ENCODE peak calls at places on chromosomes 6 and 20, in six cellular contexts. E is upper lobe of left lung, G is A549, F is prostate gland, O is thyroid gland, X is body of pancreas. C is an unnamed sample.

GRCh38 chr20:51184289-51184688 is 161.4 kb upstream of the KCNG1 start:
- DNase-seq in E (no peak), G (no peak), F (no peak), O (no peak), X (no peak), C (peak)

GRCh38 chr6:53294611-53295010 is 54.1 kb downstream of the ELOVL5 start:
- DNase-seq in E (no peak), G (no peak), F (no peak), O (no peak), X (no peak), C (no peak)

GRCh38 chr6:31087494-31088089 is 24.8 kb downstream of the C6orf15 start:
- DNase-seq in E (peak), G (peak), F (peak), O (peak), X (peak), C (peak)

GRCh38 chr6:24910331-24910849 is 25.4 kb downstream of the RIPOR2 start:
- DNase-seq in E (no peak), G (no peak), F (peak), O (peak), X (no peak), C (no peak)

GRCh38 chr6:163986313-163986712 is 571.8 kb downstream of the QKI start:
- DNase-seq in E (no peak), G (no peak), F (no peak), O (no peak), X (peak), C (no peak)

GRCh38 chr20:45968801-45969711 is 2.9 kb downstream of the ZNF335 start:
- DNase-seq in E (peak), G (no peak), F (no peak), O (no peak), X (no peak), C (peak)

GRCh38 chr20:23164176-23164601 is 78.1 kb upstream of the CD93 start:
- DNase-seq in E (no peak), G (no peak), F (no peak), O (no peak), X (no peak), C (no peak)

GRCh38 chr20:33787253-33787891 is 23.8 kb upstream of the CHMP4B start:
- DNase-seq in E (no peak), G (no peak), F (no peak), O (no peak), X (no peak), C (no peak)

GRCh38 chr6:147538821-147539220 is 30.3 kb downstream of the SAMD5 start:
- DNase-seq in E (no peak), G (no peak), F (no peak), O (no peak), X (no peak), C (no peak)

GRCh38 chr6:150934380-150934779 is 68.9 kb downstream of the MTHFD1L start:
- DNase-seq in E (no peak), G (peak), F (no peak), O (no peak), X (no peak), C (no peak)

GRCh38 chr6:36757206-36757605 is 59.6 kb downstream of the RAB44 start:
- DNase-seq in E (no peak), G (no peak), F (no peak), O (no peak), X (no peak), C (no peak)

GRCh38 chr6:140344149-140344913 is 969.9 kb upstream of the CITED2 start:
- DNase-seq in E (no peak), G (peak), F (no peak), O (no peak), X (no peak), C (no peak)

GRCh38 chr6:150345786-150346185 is 23.0 kb upstream of the IYD start:
- DNase-seq in E (no peak), G (no peak), F (no peak), O (no peak), X (no peak), C (no peak)

GRCh38 chr20:48632825-48633619 is 194.8 kb downstream of the PREX1 start:
- DNase-seq in E (no peak), G (no peak), F (no peak), O (no peak), X (no peak), C (no peak)

GRCh38 chr6:128474481-128474880 is 45.9 kb downstream of the PTPRK start:
- DNase-seq in E (no peak), G (no peak), F (no peak), O (no peak), X (no peak), C (no peak)

GRCh38 chr20:53020376-53020775 is 48.2 kb downstream of the TSHZ2 start:
- DNase-seq in E (no peak), G (no peak), F (no peak), O (no peak), X (no peak), C (no peak)

GRCh38 chr20:63568986-63569949 is 4.8 kb downstream of the HELZ2 start:
- DNase-seq in E (no peak), G (no peak), F (no peak), O (no peak), X (no peak), C (no peak)

GRCh38 chr20:56163806-56164205 is 84.7 kb upstream of the MC3R start:
- DNase-seq in E (no peak), G (peak), F (no peak), O (no peak), X (no peak), C (no peak)

GRCh38 chr6:119540417-119540816 is 190.9 kb upstream of the MAN1A1 start:
- DNase-seq in E (no peak), G (no peak), F (no peak), O (no peak), X (no peak), C (no peak)

GRCh38 chr6:89299451-89299850 is 15.6 kb downstream of the GABRR2 start:
- DNase-seq in E (no peak), G (peak), F (no peak), O (no peak), X (no peak), C (peak)

GRCh38 chr6:97765480-97765879 is 482.5 kb upstream of the MMS22L start:
- DNase-seq in E (no peak), G (peak), F (no peak), O (no peak), X (no peak), C (no peak)

GRCh38 chr6:139801571-139802321 is 427.3 kb upstream of the CITED2 start:
- DNase-seq in E (no peak), G (peak), F (no peak), O (no peak), X (no peak), C (no peak)

GRCh38 chr6:1604347-1604990 is 5.2 kb upstream of the FOXC1 start:
- DNase-seq in E (peak), G (peak), F (peak), O (peak), X (peak), C (peak)

GRCh38 chr6:137471951-137472350 is 22.2 kb downstream of the OLIG3 start:
- DNase-seq in E (no peak), G (no peak), F (no peak), O (no peak), X (no peak), C (no peak)

GRCh38 chr6:147000545-147001488 is 203.4 kb upstream of the STXBP5 start:
- DNase-seq in E (no peak), G (no peak), F (no peak), O (no peak), X (no peak), C (no peak)

GRCh38 chr6:152301021-152301805 is 335.9 kb downstream of the SYNE1 start:
- DNase-seq in E (no peak), G (no peak), F (no peak), O (no peak), X (no peak), C (no peak)

GRCh38 chr6:31042801-31043200 is 32.5 kb downstream of the MUC22 start:
- DNase-seq in E (peak), G (peak), F (peak), O (peak), X (peak), C (no peak)

GRCh38 chr6:579339-579738 is 77.6 kb downstream of the HUS1B start:
- DNase-seq in E (no peak), G (peak), F (no peak), O (no peak), X (no peak), C (no peak)

GRCh38 chr6:56571605-56572004 is 71.1 kb downstream of the DST start:
- DNase-seq in E (no peak), G (no peak), F (no peak), O (no peak), X (no peak), C (no peak)

GRCh38 chr6:40550096-40550731 is 37.0 kb downstream of the LRFN2 start:
- DNase-seq in E (no peak), G (peak), F (peak), O (peak), X (peak), C (peak)

GRCh38 chr6:41209976-41210375 is 9.0 kb upstream of the TREML2 start:
- DNase-seq in E (no peak), G (no peak), F (no peak), O (no peak), X (no peak), C (no peak)

GRCh38 chr20:14838663-14839650 is 501.5 kb upstream of the FLRT3 start:
- DNase-seq in E (no peak), G (no peak), F (peak), O (no peak), X (no peak), C (no peak)

GRCh38 chr20:57620999-57621398 is 773 bp upstream of the ZBP1 start:
- DNase-seq in E (no peak), G (no peak), F (no peak), O (no peak), X (no peak), C (no peak)

GRCh38 chr6:43506667-43507471 is 3.3 kb downstream of the LRRC73 start:
- DNase-seq in E (peak), G (peak), F (peak), O (peak), X (peak), C (peak)

GRCh38 chr6:11783524-11784064 is 5.0 kb upstream of the ADTRP start:
- DNase-seq in E (no peak), G (no peak), F (no peak), O (no peak), X (no peak), C (no peak)

GRCh38 chr20:57793421-57793820 is 83.6 kb upstream of the PMEPA1 start:
- DNase-seq in E (peak), G (no peak), F (no peak), O (no peak), X (no peak), C (no peak)

GRCh38 chr6:79546186-79546585 is 9.0 kb upstream of the LCA5 start:
- DNase-seq in E (no peak), G (no peak), F (no peak), O (no peak), X (no peak), C (no peak)

GRCh38 chr6:167966540-167966905 is 30.9 kb upstream of the KIF25 start:
- DNase-seq in E (no peak), G (no peak), F (no peak), O (no peak), X (no peak), C (no peak)
- TF ChIP-seq POLR2A in E (no peak), G (no peak), F (no peak), O (no peak), X (no peak), C (no peak)

GRCh38 chr20:44309763-44310663 is 989 bp downstream of the FITM2 start:
- DNase-seq in E (peak), G (no peak), F (no peak), O (peak), X (peak), C (peak)

GRCh38 chr20:44314870-44315269 is 3.9 kb upstream of the FITM2 start:
- DNase-seq in E (no peak), G (no peak), F (no peak), O (no peak), X (no peak), C (no peak)

GRCh38 chr20:44306927-44307326 is 4.1 kb downstream of the FITM2 start:
- DNase-seq in E (no peak), G (no peak), F (no peak), O (no peak), X (no peak), C (no peak)

DNA sequence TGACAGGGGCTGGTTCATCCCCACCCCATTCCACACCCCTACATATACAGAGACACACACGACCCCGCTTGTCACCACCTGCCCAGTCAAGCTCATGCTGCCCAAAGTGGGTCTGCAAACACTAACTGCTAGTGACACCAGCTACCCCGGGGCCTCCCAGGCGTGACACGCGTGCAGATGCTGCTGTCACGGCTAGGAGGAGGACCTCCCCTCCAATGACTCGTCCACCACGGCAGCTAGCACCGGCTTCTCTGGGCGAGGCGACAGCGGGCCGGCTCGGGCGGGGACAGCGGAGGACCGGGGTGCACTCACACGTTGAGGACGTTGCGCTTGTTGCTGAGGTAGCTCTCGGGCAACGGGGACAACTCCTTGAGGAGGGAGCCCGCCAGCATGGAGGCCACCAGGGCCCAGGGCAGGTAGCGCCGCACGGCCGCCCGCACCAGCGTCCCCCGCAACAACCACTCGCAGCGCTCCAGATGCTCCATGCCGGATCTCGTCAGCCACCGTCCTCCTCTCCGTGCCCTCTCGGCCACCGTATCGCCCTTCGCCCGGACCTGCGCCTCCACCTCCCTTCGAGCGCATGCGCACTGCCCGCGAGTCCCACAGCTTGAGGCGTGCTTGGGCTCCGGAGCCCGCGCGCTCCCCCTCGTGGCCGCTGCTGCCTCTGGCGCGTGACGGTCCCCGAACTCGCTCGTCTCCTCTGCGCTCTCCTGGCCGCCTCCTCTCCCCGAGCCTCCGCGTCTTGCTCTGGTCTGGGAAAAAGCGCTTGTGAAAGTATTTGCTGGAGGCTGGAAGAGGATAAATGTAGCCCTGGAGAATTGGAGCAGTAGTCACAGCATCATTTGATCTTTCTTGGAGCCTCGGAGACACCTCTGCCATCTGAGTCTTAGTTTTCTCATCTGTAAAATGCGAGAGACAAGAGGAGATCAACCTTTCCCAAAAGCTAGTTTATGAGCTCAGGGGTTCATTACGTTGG is at the start of gene FITM2:
- DNase-seq in E (peak), G (peak), F (peak), O (peak), X (peak), C (peak)
- TF ChIP-seq POLR2A in E (peak), G (peak), F (peak), O (peak), X (peak), C (peak)

GRCh38 chr6:145891126-145891525 is 73.0 kb downstream of the SHPRH start:
- DNase-seq in E (no peak), G (no peak), F (no peak), O (no peak), X (no peak), C (no peak)
- TF ChIP-seq POLR2A in E (no peak), G (no peak), F (no peak), O (no peak), X (no peak), C (no peak)

GRCh38 chr20:17875106-17875980 is 93.3 kb downstream of the SNX5 start:
- DNase-seq in E (peak), G (peak), F (peak), O (peak), X (peak), C (no peak)
- TF ChIP-seq POLR2A in E (no peak), G (no peak), F (peak), O (peak), X (no peak), C (no peak)

DNA sequence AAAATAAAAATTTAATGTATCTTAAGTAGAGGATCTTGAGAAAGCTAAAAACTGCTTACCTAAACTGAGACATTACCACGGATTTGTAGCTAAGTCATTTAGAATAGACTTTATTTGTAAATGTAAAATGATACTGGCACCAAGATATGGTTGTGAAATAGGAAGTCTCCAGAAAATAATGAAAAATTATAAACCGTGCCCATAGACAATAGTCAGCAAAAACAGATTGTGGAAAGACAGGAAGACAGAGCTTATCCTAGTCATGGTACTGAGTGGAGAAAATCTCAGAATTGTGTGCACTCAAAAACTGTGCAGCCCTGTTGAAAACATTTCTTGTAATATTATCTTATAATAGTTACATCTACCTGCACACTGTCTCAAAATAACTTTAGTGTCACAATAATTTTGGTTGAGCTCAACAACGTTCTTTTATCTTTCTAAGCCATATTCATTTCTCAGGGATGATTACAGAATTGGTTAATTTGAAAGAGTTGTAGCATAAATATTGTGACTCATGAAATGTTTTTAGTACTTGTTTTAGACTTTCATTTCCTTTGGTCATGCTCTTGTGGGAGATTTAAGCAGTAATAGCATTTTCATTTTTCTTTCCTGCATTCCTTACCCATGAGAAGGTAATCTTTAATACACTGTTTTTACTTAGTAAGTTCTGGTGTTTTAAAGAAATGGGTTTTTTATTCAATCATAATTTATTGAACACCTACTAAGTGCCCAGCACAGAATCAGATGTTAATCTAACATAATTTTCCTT is 174.5 kb downstream of the SOX4 start:
- DNase-seq in E (no peak), G (no peak), F (no peak), O (no peak), X (no peak), C (no peak)
- TF ChIP-seq POLR2A in E (no peak), G (no peak), F (no peak), O (no peak), X (no peak), C (no peak)

DNA sequence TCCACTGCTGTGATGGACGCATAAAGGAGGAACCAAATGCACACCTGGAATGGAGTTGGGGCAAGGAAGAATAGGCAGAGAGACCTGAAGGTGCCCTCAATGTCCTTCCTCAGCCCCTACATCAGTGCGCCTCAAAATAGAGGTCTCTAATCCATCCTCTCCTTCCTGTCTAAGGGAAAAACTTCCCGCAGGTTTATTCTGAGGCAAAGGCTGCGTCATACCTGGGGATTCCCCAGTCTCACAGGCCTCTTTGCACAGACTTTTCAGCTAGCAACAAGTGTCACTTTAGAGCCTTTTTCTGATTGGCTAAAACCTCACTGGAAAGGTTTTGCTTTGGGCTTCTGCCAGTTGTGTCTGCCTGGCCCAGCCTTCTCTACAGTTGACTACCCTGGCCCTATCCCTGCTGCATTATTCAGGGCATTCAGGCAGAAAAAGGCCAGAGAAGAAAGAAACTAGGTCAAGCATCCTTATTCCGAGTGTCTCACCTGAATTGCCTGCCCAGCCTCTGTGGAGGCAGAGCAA is 1.8 kb upstream of the HLA-DQB1 start:
- DNase-seq in E (peak), G (no peak), F (peak), O (peak), X (peak), C (no peak)
- TF ChIP-seq POLR2A in E (peak), G (no peak), F (no peak), O (no peak), X (no peak), C (no peak)

GRCh38 chr6:112040933-112041332 is 13.0 kb upstream of the CCN6 start:
- DNase-seq in E (no peak), G (no peak), F (no peak), O (no peak), X (no peak), C (no peak)

GRCh38 chr6:112044856-112045255 is 9.0 kb upstream of the CCN6 start:
- DNase-seq in E (no peak), G (no peak), F (no peak), O (no peak), X (peak), C (no peak)

GRCh38 chr6:112044196-112044595 is 9.7 kb upstream of the CCN6 start:
- DNase-seq in E (no peak), G (no peak), F (no peak), O (no peak), X (no peak), C (no peak)

GRCh38 chr6:112041535-112041934 is 12.4 kb upstream of the CCN6 start:
- DNase-seq in E (no peak), G (no peak), F (no peak), O (no peak), X (no peak), C (no peak)

GRCh38 chr6:112043032-112044007 is 10.6 kb upstream of the CCN6 start:
- DNase-seq in E (peak), G (peak), F (peak), O (peak), X (peak), C (peak)
- TF ChIP-seq POLR2A in E (peak), G (peak), F (no peak), O (peak), X (peak), C (peak)

GRCh38 chr20:35091808-35092523 is 641 bp downstream of the TRPC4AP start:
- DNase-seq in E (no peak), G (no peak), F (no peak), O (no peak), X (peak), C (no peak)

GRCh38 chr20:35093245-35093884 is 758 bp upstream of the TRPC4AP start:
- DNase-seq in E (no peak), G (peak), F (no peak), O (no peak), X (no peak), C (peak)

GRCh38 chr20:35087355-35087754 is 5.3 kb downstream of the TRPC4AP start:
- DNase-seq in E (no peak), G (no peak), F (no peak), O (no peak), X (no peak), C (no peak)

GRCh38 chr20:35088231-35088794 is 4.3 kb downstream of the TRPC4AP start:
- DNase-seq in E (no peak), G (no peak), F (no peak), O (no peak), X (no peak), C (no peak)

GRCh38 chr20:35092524-35093244 is at the start of gene TRPC4AP:
- DNase-seq in E (peak), G (peak), F (peak), O (peak), X (peak), C (peak)
- TF ChIP-seq POLR2A in E (peak), G (peak), F (peak), O (peak), X (peak), C (peak)

GRCh38 chr20:20680991-20681508 is 31.4 kb downstream of the RALGAPA2 start:
- DNase-seq in E (peak), G (no peak), F (no peak), O (peak), X (no peak), C (no peak)
- TF ChIP-seq POLR2A in E (no peak), G (no peak), F (no peak), O (peak), X (no peak), C (no peak)

C was measured in H54.